ENCODE peak calls at places on chromosomes 1 and 21, in nine cellular contexts. T is GM23248, M is neural progenitor cell, B is SK-N-SH, O is HCT116, D is hepatocyte, W is PC-3, J is GM23338, E is MM.1S. L is an unnamed sample.

GRCh38 chr1:116345830-116346229 is 27.2 kb upstream of the ATP1A1 start:
- DNase-seq in T (no peak), D (no peak), E (no peak), J (peak), W (no peak), O (no peak), M (peak), B (peak), L (peak)

GRCh38 chr1:12486401-12487005 is 131.5 kb downstream of the DHRS3 start:
- DNase-seq in W (no peak), D (no peak), E (no peak), B (no peak), J (peak), T (peak), O (peak), M (no peak), L (peak)

GRCh38 chr1:116404699-116405098 is 31.7 kb downstream of the ATP1A1 start:
- DNase-seq in D (no peak), J (no peak), O (no peak), M (no peak), W (peak), T (no peak), E (no peak), B (no peak), L (no peak)

GRCh38 chr1:243595527-243596206 is 254.4 kb downstream of the AKT3 start:
- DNase-seq in D (no peak), T (peak), E (no peak), O (no peak), J (no peak), B (no peak), W (peak), M (no peak), L (no peak)

GRCh38 chr1:117067528-117068370 is 7.6 kb downstream of the TTF2 start:
- DNase-seq in J (peak), B (peak), W (peak), T (peak), D (peak), O (peak), E (peak), M (peak), L (peak)

GRCh38 chr1:45071567-45071966 is 59.5 kb downstream of the UROD start:
- DNase-seq in J (no peak), T (no peak), E (no peak), M (no peak), B (no peak), W (no peak), O (no peak), D (no peak), L (no peak)

GRCh38 chr1:109610609-109611307 is 8.7 kb downstream of the GNAT2 start:
- DNase-seq in D (no peak), E (no peak), B (no peak), J (peak), O (no peak), T (peak), W (no peak), M (no peak), L (no peak)

GRCh38 chr21:15298306-15298705 is 233.5 kb upstream of the NRIP1 start:
- DNase-seq in J (no peak), W (no peak), D (no peak), E (no peak), O (no peak), B (no peak), M (no peak), T (no peak), L (no peak)

GRCh38 chr1:37071829-37072228 is 37.5 kb upstream of the GRIK3 start:
- DNase-seq in M (no peak), W (no peak), D (peak), E (no peak), J (no peak), B (no peak), T (no peak), O (no peak), L (no peak)

GRCh38 chr1:214029796-214030195 is 42.0 kb downstream of the PROX1 start:
- DNase-seq in J (peak), E (no peak), T (peak), M (peak), D (no peak), W (no peak), B (no peak), O (no peak), L (no peak)

GRCh38 chr21:36004441-36004840 is 55.9 kb downstream of the SETD4 start:
- DNase-seq in W (peak), D (no peak), M (no peak), O (no peak), E (no peak), T (peak), B (peak), J (no peak), L (no peak)

GRCh38 chr1:150366416-150367296 is 2.7 kb downstream of the RPRD2 start:
- DNase-seq in B (no peak), E (no peak), W (peak), O (no peak), T (peak), M (no peak), J (peak), D (no peak), L (peak)

GRCh38 chr1:30191154-30191702 is 532.2 kb downstream of the MATN1 start:
- DNase-seq in D (peak), T (peak), O (peak), W (peak), M (no peak), E (no peak), B (peak), J (peak), L (peak)

GRCh38 chr1:30316056-30316455 is 407.3 kb downstream of the MATN1 start:
- DNase-seq in E (no peak), O (no peak), W (no peak), B (no peak), D (no peak), M (no peak), T (no peak), J (no peak), L (no peak)

GRCh38 chr1:185680453-185680852 is 53.7 kb upstream of the HMCN1 start:
- DNase-seq in O (no peak), E (no peak), J (no peak), W (no peak), M (no peak), T (no peak), B (no peak), D (no peak), L (no peak)

GRCh38 chr1:224486801-224487583 is 52.4 kb upstream of the WDR26 start:
- DNase-seq in B (no peak), O (no peak), J (no peak), E (peak), M (no peak), D (no peak), W (no peak), T (no peak), L (no peak)

GRCh38 chr1:197841828-197842573 is 60.4 kb upstream of the C1orf53 start:
- DNase-seq in D (no peak), M (no peak), J (no peak), T (peak), W (no peak), O (no peak), E (no peak), B (no peak), L (no peak)

GRCh38 chr1:25944986-25945385 is 38.8 kb upstream of the STMN1 start:
- DNase-seq in M (no peak), D (peak), B (no peak), W (peak), O (no peak), T (peak), E (no peak), J (no peak), L (no peak)

GRCh38 chr1:40383095-40383487 is 9.6 kb downstream of the SMAP2 start:
- DNase-seq in W (no peak), J (peak), D (no peak), E (no peak), B (peak), M (peak), T (no peak), O (no peak), L (no peak)

GRCh38 chr21:29638761-29639327 is 301.0 kb downstream of the GRIK1 start:
- DNase-seq in D (no peak), W (no peak), J (no peak), B (no peak), O (no peak), T (no peak), M (no peak), E (no peak), L (peak)

GRCh38 chr1:24409535-24409934 is 4.0 kb downstream of the STPG1 start:
- DNase-seq in W (peak), E (no peak), O (no peak), T (peak), M (no peak), J (no peak), D (no peak), B (no peak), L (no peak)

GRCh38 chr1:101506541-101507164 is 269.8 kb downstream of the S1PR1 start:
- DNase-seq in T (peak), O (peak), J (peak), B (peak), M (peak), W (peak), D (peak), E (peak), L (peak)

GRCh38 chr1:29524285-29525065 is 288.2 kb downstream of the PTPRU start:
- DNase-seq in T (no peak), M (no peak), B (no peak), J (no peak), E (no peak), D (no peak), O (no peak), W (no peak), L (no peak)

GRCh38 chr1:209038316-209038715 is 545.2 kb upstream of the CAMK1G start:
- DNase-seq in D (no peak), B (no peak), T (no peak), E (no peak), W (peak), M (no peak), O (no peak), J (no peak), L (no peak)

GRCh38 chr1:81689531-81689941 is 111.2 kb upstream of the ADGRL2 start:
- DNase-seq in T (peak), W (peak), M (no peak), O (no peak), E (no peak), J (peak), D (no peak), B (no peak), L (no peak)

GRCh38 chr1:180239145-180240096 is 9.4 kb downstream of the LHX4 start:
- DNase-seq in D (no peak), T (no peak), M (peak), O (no peak), B (no peak), E (no peak), W (no peak), J (peak), L (no peak)

GRCh38 chr1:32500387-32501209 is 35.7 kb downstream of the ZBTB8B start:
- DNase-seq in B (peak), O (no peak), E (peak), M (peak), D (peak), T (peak), J (peak), W (peak), L (peak)

GRCh38 chr1:184752656-184753055 is 2.0 kb downstream of the EDEM3 start:
- DNase-seq in D (no peak), O (no peak), M (no peak), T (no peak), B (no peak), J (no peak), W (no peak), E (no peak), L (no peak)

GRCh38 chr21:35198004-35198403 is 148.9 kb upstream of the RUNX1 start:
- DNase-seq in W (peak), M (no peak), J (no peak), B (no peak), E (no peak), D (peak), O (peak), T (peak), L (no peak)

GRCh38 chr1:203351037-203351625 is at the start of gene FMOD:
- DNase-seq in D (peak), M (peak), E (no peak), J (peak), B (no peak), O (no peak), W (no peak), T (peak), L (peak)
- H3K4me2 ChIP-seq in D (peak), M (no peak), E (no peak), J (peak), B (no peak), O (no peak), W (no peak), T (peak), L (peak)

DNA sequence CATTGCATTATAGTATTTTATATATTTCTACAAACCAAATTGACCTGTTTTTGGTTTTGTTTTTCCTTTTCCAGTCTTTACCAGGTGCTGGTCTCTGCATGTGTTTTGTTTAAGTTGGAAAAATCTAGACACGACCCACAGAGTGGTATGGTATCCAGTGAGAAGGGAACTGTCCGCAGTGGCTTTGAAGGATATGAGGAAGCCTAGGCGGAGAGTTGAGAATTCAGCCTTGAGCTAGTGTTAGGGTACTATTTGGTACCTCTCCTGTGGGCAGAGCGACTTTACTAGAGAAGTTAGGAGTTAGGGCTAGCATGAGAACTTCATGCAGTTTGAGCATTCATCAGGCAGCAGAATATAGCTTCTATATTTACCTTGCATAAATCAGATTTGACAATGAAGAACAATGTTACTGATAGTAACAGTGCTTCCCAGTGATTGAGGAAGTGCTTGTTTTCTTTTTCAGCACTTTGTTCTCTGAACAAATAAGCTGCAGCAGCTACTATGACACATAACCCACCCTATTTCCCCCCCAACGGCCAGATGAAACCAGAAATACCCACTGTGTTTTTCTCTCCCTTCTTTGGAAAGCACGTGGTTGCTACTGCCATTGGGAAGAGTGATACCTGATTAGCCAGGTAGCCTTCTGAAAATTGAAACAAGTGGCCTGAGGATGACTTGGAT is 19.0 kb downstream of the MRPS6 start:
- DNase-seq in B (no peak), D (no peak), T (no peak), J (peak), W (no peak), E (no peak), O (no peak), M (no peak), L (no peak)
- TF ChIP-seq EZH2phosphoT487 in B (no peak), D (no peak), T (no peak), J (no peak), W (no peak), E (no peak), O (no peak), M (no peak), L (no peak)

GRCh38 chr1:176696109-176696508 is 233.1 kb downstream of the PAPPA2 start:
- DNase-seq in D (peak), B (no peak), J (peak), E (peak), T (peak), O (no peak), M (peak), W (peak), L (peak)

GRCh38 chr1:176694713-176695112 is 231.7 kb downstream of the PAPPA2 start:
- DNase-seq in B (no peak), D (no peak), M (no peak), E (no peak), O (no peak), J (peak), T (no peak), W (no peak), L (no peak)

GRCh38 chr1:176701151-176701866 is 238.3 kb downstream of the PAPPA2 start:
- DNase-seq in O (no peak), E (peak), D (no peak), T (no peak), J (no peak), M (peak), B (no peak), W (no peak), L (no peak)

GRCh38 chr1:176696689-176697088 is 233.7 kb downstream of the PAPPA2 start:
- DNase-seq in D (no peak), T (no peak), W (no peak), E (no peak), B (no peak), J (no peak), O (no peak), M (no peak), L (no peak)

GRCh38 chr1:176699821-176700220 is 236.8 kb downstream of the PAPPA2 start:
- DNase-seq in J (no peak), B (no peak), T (no peak), O (no peak), M (no peak), W (no peak), E (no peak), D (no peak), L (no peak)
- H3K4me2 ChIP-seq in J (no peak), B (no peak), T (no peak), O (no peak), M (no peak), W (no peak), E (no peak), D (no peak), L (no peak)

GRCh38 chr1:67851800-67852199 is 18.5 kb upstream of the GNG12 start:
- DNase-seq in J (no peak), M (no peak), D (no peak), W (no peak), B (no peak), E (no peak), O (no peak), T (no peak), L (no peak)

GRCh38 chr1:67856921-67857320 is 23.7 kb upstream of the GNG12 start:
- DNase-seq in O (no peak), E (no peak), B (no peak), D (no peak), T (no peak), W (no peak), M (no peak), J (no peak), L (no peak)

GRCh38 chr1:67853704-67854103 is 20.4 kb upstream of the GNG12 start:
- DNase-seq in J (peak), W (peak), O (peak), D (peak), E (peak), B (peak), M (peak), T (peak), L (peak)

GRCh38 chr1:67855944-67856343 is 22.7 kb upstream of the GNG12 start:
- DNase-seq in D (no peak), T (no peak), E (no peak), B (no peak), M (no peak), O (no peak), W (no peak), J (no peak), L (no peak)

DNA sequence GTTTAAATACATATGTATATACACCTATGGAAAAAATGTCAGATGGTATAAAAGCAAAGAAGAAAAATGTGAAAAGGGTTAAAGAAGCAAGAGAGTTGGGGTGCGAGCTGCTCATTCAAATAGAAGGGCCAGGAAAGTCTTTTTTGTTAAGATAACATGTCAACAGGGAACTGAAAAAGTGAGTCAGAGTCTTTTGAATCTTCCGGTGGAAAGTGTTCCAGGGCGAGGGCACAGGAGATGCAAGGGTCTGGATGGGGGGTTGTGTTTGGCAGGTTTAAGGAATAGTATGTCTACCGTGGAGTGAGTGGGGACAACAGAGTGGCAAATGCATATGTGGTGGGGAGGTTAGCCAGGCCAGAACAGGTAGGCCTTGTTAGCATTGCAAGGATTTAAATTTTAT is 22.2 kb upstream of the GNG12 start:
- DNase-seq in T (no peak), B (no peak), M (no peak), E (no peak), D (no peak), O (no peak), J (no peak), W (no peak), L (no peak)
- TF ChIP-seq EZH2phosphoT487 in T (no peak), B (no peak), M (no peak), E (no peak), D (no peak), O (no peak), J (no peak), W (no peak), L (no peak)

GRCh38 chr1:4307911-4308545 is 346.4 kb upstream of the AJAP1 start:
- DNase-seq in O (no peak), M (no peak), J (no peak), W (no peak), D (no peak), E (no peak), B (no peak), T (no peak), L (no peak)

GRCh38 chr1:4310396-4310923 is 343.9 kb upstream of the AJAP1 start:
- DNase-seq in E (no peak), T (no peak), D (no peak), J (no peak), B (no peak), O (no peak), W (no peak), M (no peak), L (peak)

GRCh38 chr1:4309676-4310320 is 344.6 kb upstream of the AJAP1 start:
- DNase-seq in E (no peak), M (no peak), W (no peak), B (no peak), T (no peak), J (no peak), D (no peak), O (no peak), L (peak)

GRCh38 chr1:4307468-4307845 is 347.0 kb upstream of the AJAP1 start:
- DNase-seq in B (no peak), J (no peak), T (no peak), M (no peak), O (no peak), W (no peak), D (no peak), E (no peak), L (no peak)

DNA sequence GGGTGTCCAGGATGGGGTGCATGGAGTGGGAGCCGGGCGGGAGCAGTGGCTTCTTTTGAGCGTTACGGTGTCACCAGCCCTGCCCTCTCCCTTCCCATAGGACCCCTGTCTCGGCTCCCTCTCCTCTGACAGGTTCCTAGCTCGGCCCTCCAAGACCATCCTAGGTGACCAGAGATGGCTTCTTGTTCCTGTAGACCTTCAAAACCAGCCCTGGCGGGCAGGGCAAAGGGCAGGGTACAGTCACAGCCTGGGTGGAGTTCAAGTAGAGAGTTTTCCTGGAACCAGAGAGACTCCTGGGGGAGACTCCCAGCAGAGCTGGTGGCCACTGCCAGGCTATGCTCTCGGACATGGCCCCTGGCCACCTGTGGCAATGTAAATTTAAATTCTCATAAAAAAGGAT is 345.6 kb upstream of the AJAP1 start:
- DNase-seq in J (no peak), T (no peak), B (no peak), D (no peak), E (no peak), W (no peak), O (no peak), M (no peak), L (no peak)
- H3K4me2 ChIP-seq in J (no peak), T (no peak), B (no peak), D (no peak), E (no peak), W (no peak), O (no peak), M (no peak), L (peak)

GRCh38 chr1:119653839-119654170 is 5.7 kb upstream of the ZNF697 start:
- DNase-seq in M (no peak), J (no peak), D (no peak), W (no peak), O (no peak), T (peak), B (no peak), E (no peak), L (no peak)
- TF ChIP-seq EZH2phosphoT487 in M (no peak), J (no peak), D (no peak), W (no peak), O (no peak), T (no peak), B (no peak), E (no peak), L (no peak)

GRCh38 chr1:8317647-8318360 is at the start of gene SLC45A1:
- DNase-seq in B (peak), O (peak), D (peak), M (peak), T (peak), E (no peak), W (peak), J (peak), L (peak)
- H3K4me2 ChIP-seq in B (peak), O (peak), D (peak), M (peak), T (peak), E (no peak), W (peak), J (peak), L (peak)

L was measured in OCI-LY7.